ENCODE peak calls at places on chromosome 2, in seven cellular contexts. B, G, P, U, Q, D and X are unnamed samples.

GRCh38 chr2:212135739-212136138 is 402.9 kb downstream of the ERBB4 start:
- DNase-seq in B (no peak), G (no peak), P (no peak), U (no peak), Q (no peak), D (no peak), X (no peak)

GRCh38 chr2:20167356-20167755 is 57.6 kb downstream of the SDC1 start:
- DNase-seq in B (no peak), G (no peak), P (no peak), U (no peak), Q (no peak), D (no peak), X (no peak)

GRCh38 chr2:47617523-47618271 is 165.2 kb upstream of the MSH6 start:
- DNase-seq in B (no peak), G (no peak), P (no peak), U (no peak), Q (no peak), D (no peak), X (no peak)

GRCh38 chr2:73203055-73203681 is 794 bp downstream of the NOTO start:
- DNase-seq in B (no peak), G (no peak), P (peak), U (no peak), Q (no peak), D (peak), X (no peak)

GRCh38 chr2:148751907-148752306 is 107.4 kb downstream of the EPC2 start:
- DNase-seq in B (no peak), G (no peak), P (no peak), U (no peak), Q (no peak), D (no peak), X (no peak)

GRCh38 chr2:100703213-100703612 is 116.7 kb upstream of the NPAS2 start:
- DNase-seq in B (no peak), G (no peak), P (no peak), U (no peak), Q (no peak), D (no peak), X (no peak)

GRCh38 chr2:225670111-225670974 is 270.8 kb downstream of the NYAP2 start:
- DNase-seq in B (no peak), G (no peak), P (peak), U (no peak), Q (peak), D (no peak), X (no peak)

GRCh38 chr2:215828528-215829184 is 184.7 kb downstream of the MREG start:
- DNase-seq in B (no peak), G (peak), P (peak), U (no peak), Q (peak), D (peak), X (peak)

GRCh38 chr2:168632733-168633132 is 169.7 kb upstream of the NOSTRIN start:
- DNase-seq in B (no peak), G (peak), P (no peak), U (no peak), Q (no peak), D (no peak), X (no peak)